ENCODE peak calls at places on chromosomes 3 and 15, in four cellular contexts. N, K, Y and G are unnamed samples.

GRCh38 chr3:182755308-182756106 is 37.8 kb upstream of the ATP11B start:
- DNase-seq in K (peak), Y (no peak), N (no peak), G (no peak)

GRCh38 chr3:116226245-116226644 is 219.0 kb downstream of the LSAMP start:
- DNase-seq in K (no peak), Y (no peak), N (no peak), G (no peak)

GRCh38 chr15:76986743-76987142 is 8.2 kb upstream of the PSTPIP1 start:
- DNase-seq in K (no peak), Y (no peak), N (no peak), G (no peak)

GRCh38 chr15:40115670-40116093 is 7.0 kb upstream of the BMF start:
- DNase-seq in N (peak), K (no peak), Y (peak), G (no peak)

GRCh38 chr3:169880565-169881250 is 11.0 kb upstream of the LRRC31 start:
- DNase-seq in K (no peak), Y (no peak), N (no peak), G (no peak)

GRCh38 chr3:73086071-73086494 is 24.6 kb downstream of the EBLN2 start:
- DNase-seq in N (peak), Y (no peak), K (peak), G (peak)

GRCh38 chr15:25860885-25861866 is 2.0 kb downstream of the ATP10A start:
- DNase-seq in N (no peak), Y (no peak), K (no peak), G (no peak)

GRCh38 chr15:32646304-32646703 is 4.8 kb downstream of the SCG5 start:
- DNase-seq in K (no peak), N (peak), Y (no peak), G (no peak)

GRCh38 chr3:96813820-96814580 is 394 bp upstream of the EPHA6 start:
- DNase-seq in K (peak), N (peak), Y (peak), G (no peak)

GRCh38 chr15:78540955-78541743 is 905 bp downstream of the PSMA4 start:
- DNase-seq in N (peak), Y (no peak), K (peak), G (no peak)

GRCh38 chr3:100776736-100777135 is 67.4 kb downstream of the TFG start:
- DNase-seq in N (peak), Y (peak), K (peak), G (peak)

GRCh38 chr3:17125738-17126137 is 241.0 kb downstream of the PLCL2 start:
- DNase-seq in N (no peak), K (no peak), Y (no peak), G (no peak)

GRCh38 chr3:142115927-142116668 is 33.2 kb downstream of the TFDP2 start:
- DNase-seq in Y (no peak), K (no peak), N (no peak), G (no peak)

DNA sequence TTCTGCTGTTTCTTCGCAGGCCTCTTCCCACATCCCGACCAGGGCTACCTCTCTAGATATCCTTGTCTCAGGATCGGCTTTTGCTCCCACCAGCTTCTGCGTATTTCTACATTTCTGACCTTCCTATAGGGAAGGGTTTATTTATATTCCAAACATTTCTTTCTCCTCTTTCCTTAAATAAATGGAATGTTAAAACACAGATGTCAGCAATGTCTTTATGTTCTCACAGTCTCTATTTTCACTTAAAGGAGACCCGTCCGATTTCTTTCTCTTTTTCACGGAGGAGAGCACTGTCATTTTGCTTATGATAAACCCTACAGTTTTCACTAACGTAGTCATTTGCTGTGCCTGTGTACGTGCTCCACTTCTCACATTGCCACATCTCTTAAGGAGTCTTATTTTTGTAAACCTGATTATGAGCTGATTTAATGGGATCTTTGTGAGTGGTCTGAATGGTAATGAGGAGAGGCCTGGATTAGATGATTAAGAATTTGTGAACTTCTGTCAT is 630 bp downstream of the KIF15 start:
- DNase-seq in N (no peak), K (peak), Y (no peak), G (no peak)
- H3K56ac ChIP-seq in N (peak), K (peak), Y (no peak), G (peak)

GRCh38 chr3:194806991-194807685 is 121.5 kb downstream of the FAM43A start:
- DNase-seq in N (no peak), Y (no peak), K (peak), G (no peak)

GRCh38 chr3:194802125-194802433 is 116.4 kb downstream of the FAM43A start:
- DNase-seq in K (no peak), Y (no peak), N (no peak), G (no peak)

GRCh38 chr3:194804796-194805195 is 119.1 kb downstream of the FAM43A start:
- DNase-seq in K (no peak), N (no peak), Y (no peak), G (no peak)

GRCh38 chr3:194808709-194809108 is 123.0 kb downstream of the FAM43A start:
- DNase-seq in Y (no peak), K (peak), N (no peak), G (no peak)

DNA sequence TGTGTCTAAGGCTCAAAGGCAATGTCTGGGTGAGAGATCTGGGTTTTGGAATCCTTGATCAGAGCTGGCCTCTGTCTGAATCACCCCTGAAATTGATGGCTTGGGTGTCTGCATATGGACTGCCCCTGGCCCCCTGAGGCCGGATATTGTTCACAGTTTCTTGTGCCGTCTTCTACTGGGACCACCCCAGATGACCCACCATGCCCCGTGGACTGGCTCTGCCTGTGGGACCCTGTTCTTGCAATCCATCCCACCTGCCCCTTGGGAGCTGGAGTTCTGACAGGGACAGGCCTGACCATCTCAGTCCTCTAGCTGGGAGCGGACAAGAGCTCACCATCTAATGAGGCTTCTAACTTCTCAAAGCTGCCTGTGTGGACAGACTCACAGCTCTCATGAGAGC is 119.9 kb downstream of the FAM43A start:
- DNase-seq in Y (no peak), N (no peak), K (no peak), G (no peak)
- H3K56ac ChIP-seq in Y (no peak), N (no peak), K (no peak), G (no peak)

DNA sequence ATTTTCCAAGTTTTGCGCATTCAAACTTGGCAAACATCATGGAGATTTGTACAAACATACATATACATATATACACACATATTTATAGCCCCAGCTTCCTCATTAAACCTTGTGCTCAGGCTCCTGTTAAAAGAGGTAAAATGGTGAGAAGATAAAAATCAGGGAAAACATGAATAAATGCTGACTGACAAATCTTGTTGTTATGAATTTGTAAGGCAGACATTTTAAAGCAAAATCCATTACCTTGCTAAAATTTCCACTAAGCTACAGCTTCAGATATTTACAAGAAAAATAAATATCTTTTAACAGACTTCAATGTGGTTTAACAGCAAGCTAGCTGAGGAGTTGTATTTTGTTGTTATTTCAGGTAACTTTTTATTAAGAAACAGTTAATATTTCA is 27.2 kb downstream of the CDV3 start:
- DNase-seq in Y (no peak), N (no peak), K (no peak), G (no peak)
- H3K56ac ChIP-seq in Y (no peak), N (no peak), K (no peak), G (no peak)

GRCh38 chr3:121834734-121835709 is at the start of the genes EAF2 and IQCB1:
- DNase-seq in Y (peak), K (peak), N (peak), G (peak)
- H3K56ac ChIP-seq in Y (no peak), K (peak), N (peak), G (peak)

GRCh38 chr3:129035360-129036233 is 25.0 kb upstream of the GP9 start:
- DNase-seq in N (no peak), K (no peak), Y (no peak), G (no peak)

GRCh38 chr3:129038121-129038855 is 22.3 kb upstream of the GP9 start:
- DNase-seq in K (no peak), N (no peak), Y (no peak), G (no peak)

GRCh38 chr3:129037093-129037419 is 23.5 kb upstream of the GP9 start:
- DNase-seq in Y (no peak), K (no peak), N (no peak), G (no peak)

GRCh38 chr3:129034650-129035049 is 25.9 kb upstream of the GP9 start:
- DNase-seq in N (no peak), K (no peak), Y (no peak), G (no peak)

GRCh38 chr3:129036234-129037092 is 24.1 kb upstream of the GP9 start:
- DNase-seq in Y (no peak), K (no peak), N (no peak), G (no peak)
- H3K56ac ChIP-seq in Y (no peak), K (no peak), N (no peak), G (no peak)